ENCODE peak calls at places on chromosome 17, in six cellular contexts. T is AG20443, V is GM12891, W is lower leg skin, C is A172, H is T-helper 1 cell. K is an unnamed sample.

GRCh38 chr17:13940858-13941665 is 128.2 kb upstream of the COX10 start:
- DNase-seq in C (peak), T (no peak), V (no peak), W (no peak), H (no peak), K (no peak)

GRCh38 chr17:16935241-16935663 is 36.7 kb downstream of the TNFRSF13B start:
- DNase-seq in H (no peak), C (peak), W (no peak), T (no peak), V (no peak), K (no peak)

GRCh38 chr17:2894782-2895181 is 98.5 kb downstream of the RAP1GAP2 start:
- DNase-seq in H (no peak), C (no peak), T (no peak), V (no peak), W (no peak), K (no peak)

GRCh38 chr17:77320046-77320445 is 179.3 kb downstream of the SEC14L1 start:
- DNase-seq in T (peak), H (no peak), C (no peak), V (no peak), W (peak), K (no peak)

GRCh38 chr17:42843358-42843934 is 934 bp upstream of the AOC2 start:
- DNase-seq in T (peak), H (no peak), C (peak), W (no peak), V (no peak), K (no peak)

GRCh38 chr17:29412780-29413565 is 22.8 kb downstream of the TAOK1 start:
- DNase-seq in W (no peak), H (no peak), T (peak), V (no peak), C (peak), K (no peak)

GRCh38 chr17:75153854-75154194 is 488 bp downstream of the JPT1 start:
- DNase-seq in W (no peak), C (peak), H (no peak), T (peak), V (no peak), K (no peak)

GRCh38 chr17:75109047-75109406 is 742 bp upstream of the ARMC7 start:
- DNase-seq in H (no peak), T (no peak), C (no peak), V (no peak), W (no peak), K (peak)

GRCh38 chr17:70307430-70307829 is 138.1 kb downstream of the KCNJ2 start:
- DNase-seq in V (no peak), H (no peak), T (peak), W (no peak), C (no peak), K (no peak)

GRCh38 chr17:74686761-74687160 is 26.0 kb downstream of the CD300LF start:
- DNase-seq in W (no peak), C (no peak), V (no peak), T (no peak), H (no peak), K (no peak)

GRCh38 chr17:60065867-60066266 is 12.9 kb downstream of the HEATR6 start:
- DNase-seq in W (no peak), H (no peak), C (no peak), T (no peak), V (no peak), K (no peak)

GRCh38 chr17:57499648-57500049 is 243.3 kb downstream of the MSI2 start:
- DNase-seq in W (no peak), V (no peak), C (peak), T (peak), H (no peak), K (peak)

GRCh38 chr17:63848834-63849689 is 6.6 kb upstream of the SMARCD2 start:
- DNase-seq in W (peak), H (peak), C (no peak), T (peak), V (peak), K (peak)

GRCh38 chr17:8832711-8833352 is 33.7 kb upstream of the MFSD6L start:
- DNase-seq in V (peak), C (no peak), T (peak), H (no peak), W (no peak), K (no peak)

GRCh38 chr17:82859431-82860403 is 19.9 kb upstream of the ZNF750 start:
- DNase-seq in W (no peak), H (no peak), V (peak), T (peak), C (peak), K (peak)

GRCh38 chr17:3763777-3764170 is 37.2 kb downstream of the ITGAE start:
- DNase-seq in W (no peak), H (no peak), V (no peak), T (no peak), C (no peak), K (no peak)

GRCh38 chr17:16044484-16044883 is 44.9 kb downstream of the TTC19 start:
- DNase-seq in H (no peak), W (no peak), T (no peak), V (no peak), C (no peak), K (no peak)

GRCh38 chr17:27263386-27263785 is 30.5 kb upstream of the WSB1 start:
- DNase-seq in W (no peak), V (no peak), H (no peak), C (no peak), T (no peak), K (no peak)

GRCh38 chr17:56798916-56799315 is 34.8 kb downstream of the C17orf67 start:
- DNase-seq in T (no peak), C (peak), W (no peak), H (no peak), V (no peak), K (no peak)

GRCh38 chr17:63275968-63276349 is 170.1 kb downstream of the CYB561 start:
- DNase-seq in H (no peak), V (no peak), C (no peak), W (no peak), T (no peak), K (no peak)

GRCh38 chr17:33049781-33050414 is 58.3 kb downstream of the SPACA3 start:
- DNase-seq in H (no peak), W (peak), T (peak), V (peak), C (peak), K (peak)

GRCh38 chr17:82734987-82735866 is at the start of gene FN3K:
- DNase-seq in C (peak), W (no peak), T (peak), V (no peak), H (no peak), K (no peak)

GRCh38 chr17:10041287-10041612 is 136.2 kb upstream of the RCVRN start:
- DNase-seq in V (no peak), W (no peak), C (no peak), T (no peak), H (no peak), K (no peak)

GRCh38 chr17:76353004-76353598 is 615 bp downstream of the PRPSAP1 start:
- DNase-seq in W (no peak), V (peak), T (peak), C (no peak), H (no peak), K (no peak)

GRCh38 chr17:7380855-7381683 is at the start of gene TNK1:
- DNase-seq in T (peak), W (peak), H (no peak), V (no peak), C (no peak), K (no peak)

GRCh38 chr17:82490512-82491195 is 28.9 kb upstream of the FOXK2 start:
- DNase-seq in V (no peak), W (no peak), T (no peak), C (no peak), H (no peak), K (no peak)

GRCh38 chr17:79573196-79573929 is 37.5 kb downstream of the RBFOX3 start:
- DNase-seq in C (peak), T (no peak), V (no peak), W (no peak), H (no peak), K (no peak)

GRCh38 chr17:82603981-82604448 is 44.2 kb downstream of the WDR45B start:
- DNase-seq in V (no peak), T (no peak), H (no peak), W (peak), C (no peak), K (no peak)

GRCh38 chr17:36188891-36189306 is 7.7 kb downstream of the CCL3L1 start:
- DNase-seq in H (no peak), V (no peak), W (peak), C (no peak), T (no peak), K (peak)

GRCh38 chr17:20613905-20614304 is 34.4 kb downstream of the CDRT15L2 start:
- DNase-seq in T (no peak), V (no peak), H (no peak), W (no peak), C (no peak), K (no peak)

GRCh38 chr17:65750678-65751077 is 189.2 kb upstream of the AXIN2 start:
- DNase-seq in C (peak), T (peak), V (no peak), H (peak), W (peak), K (peak)

GRCh38 chr17:49482144-49482817 is 12.8 kb upstream of the NGFR start:
- DNase-seq in T (peak), H (no peak), C (peak), V (no peak), W (no peak), K (no peak)

GRCh38 chr17:57653279-57653678 is 91.8 kb downstream of the CCDC182 start:
- DNase-seq in C (no peak), T (no peak), W (no peak), V (no peak), H (no peak), K (no peak)

GRCh38 chr17:58120195-58120822 is 27.9 kb upstream of the OR4D1 start:
- DNase-seq in W (no peak), H (peak), C (peak), V (no peak), T (peak), K (peak)

K was measured in Jurkat, Clone E6-1.